ENCODE peak calls at places on chromosomes 11 and 22, in six cellular contexts. I, Q, B, T, G and P are unnamed samples.

GRCh38 chr22:36331912-36332622 is 55.7 kb downstream of the MYH9 start:
- DNase-seq in T (peak; percentile 85), Q (no peak), G (peak; percentile 95), B (peak; percentile 77), I (no peak), P (peak; percentile 72)

GRCh38 chr11:16613401-16614381 is 124.8 kb upstream of the C11orf58 start:
- DNase-seq in G (peak; percentile 90), T (peak; percentile 69), Q (peak; percentile 86), B (peak; percentile 80), I (peak; percentile 61), P (peak; percentile 82)

GRCh38 chr22:25395915-25396314 is 168.6 kb upstream of the GRK3 start:
- DNase-seq in B (no peak), Q (no peak), G (no peak), I (no peak), T (no peak), P (no peak)

GRCh38 chr11:59102259-59102765 is 4.7 kb upstream of the FAM111B start:
- DNase-seq in T (peak; percentile 14), I (no peak), G (peak; percentile 91), Q (peak; percentile 73), B (peak; percentile 64), P (peak; percentile 92)

GRCh38 chr11:127680146-127680545 is 679.6 kb upstream of the KIRREL3 start:
- DNase-seq in I (no peak), T (no peak), B (no peak), Q (no peak), G (no peak), P (no peak)

GRCh38 chr11:126322996-126323395 is 19.1 kb downstream of the DCPS start:
- DNase-seq in I (no peak), G (no peak), T (no peak), Q (no peak), B (no peak), P (no peak)

GRCh38 chr11:116930177-116930576 is 92.8 kb upstream of the APOA1 start:
- DNase-seq in G (peak; percentile 76), T (no peak), I (peak; percentile 32), Q (no peak), B (no peak), P (no peak)

GRCh38 chr11:70415176-70415575 is 16.8 kb downstream of the CTTN start:
- DNase-seq in B (no peak), Q (no peak), T (no peak), G (no peak), I (peak; percentile 89), P (no peak)

GRCh38 chr11:23903044-23903704 is 593.7 kb upstream of the LUZP2 start:
- DNase-seq in I (peak; percentile 94), T (no peak), G (no peak), B (no peak), Q (no peak), P (no peak)

GRCh38 chr22:48404004-48404403 is 1423.7 kb downstream of the BRD1 start:
- DNase-seq in Q (no peak), G (no peak), I (no peak), T (no peak), B (no peak), P (no peak)

GRCh38 chr11:78350646-78351165 is 66.9 kb downstream of the GAB2 start:
- DNase-seq in B (no peak), I (peak; percentile 58), T (no peak), G (no peak), Q (no peak), P (peak; percentile 73)

GRCh38 chr11:117856892-117857291 is 19.6 kb downstream of the FXYD6 start:
- DNase-seq in T (peak; percentile 11), I (no peak), B (no peak), G (no peak), Q (no peak), P (no peak)

GRCh38 chr11:119006696-119007095 is 8.8 kb downstream of the CENATAC start:
- DNase-seq in T (no peak), Q (no peak), G (peak; percentile 0), I (no peak), B (no peak), P (no peak)

GRCh38 chr11:124085583-124085982 is 29.7 kb upstream of the VWA5A start:
- DNase-seq in I (peak; percentile 24), G (no peak), T (no peak), B (no peak), Q (no peak), P (no peak)

GRCh38 chr11:5042091-5042490 is 4.2 kb upstream of the OR52J3 start:
- DNase-seq in B (no peak), I (no peak), T (no peak), G (no peak), Q (no peak), P (no peak)

GRCh38 chr11:79507726-79508125 is 66.9 kb upstream of the TENM4 start:
- DNase-seq in T (no peak), G (no peak), I (no peak), B (no peak), Q (no peak), P (no peak)

GRCh38 chr11:47213985-47214564 is 699 bp upstream of the DDB2 start:
- DNase-seq in G (peak; percentile 97), B (peak; percentile 96), T (peak; percentile 93), Q (peak; percentile 95), I (peak; percentile 79), P (peak; percentile 90)

GRCh38 chr11:17750013-17750816 is 15.6 kb downstream of the KCNC1 start:
- DNase-seq in B (peak; percentile 12), I (no peak), G (no peak), T (no peak), Q (no peak), P (no peak)

GRCh38 chr11:83510530-83511449 is 224.6 kb upstream of the CCDC90B start:
- DNase-seq in T (no peak), Q (no peak), G (no peak), I (no peak), B (no peak), P (no peak)

GRCh38 chr11:66314561-66315497 is 2.0 kb downstream of the CD248 start:
- DNase-seq in B (no peak), Q (no peak), I (no peak), G (no peak), T (no peak), P (no peak)
- H3K4me3 ChIP-seq in B (peak overlapping the region; percentile 44), Q (no peak overlapping the region), I (peak overlapping the region; percentile 48), G (no peak overlapping the region), T (peak overlapping the region; percentile 45), P (no peak overlapping the region)

DNA sequence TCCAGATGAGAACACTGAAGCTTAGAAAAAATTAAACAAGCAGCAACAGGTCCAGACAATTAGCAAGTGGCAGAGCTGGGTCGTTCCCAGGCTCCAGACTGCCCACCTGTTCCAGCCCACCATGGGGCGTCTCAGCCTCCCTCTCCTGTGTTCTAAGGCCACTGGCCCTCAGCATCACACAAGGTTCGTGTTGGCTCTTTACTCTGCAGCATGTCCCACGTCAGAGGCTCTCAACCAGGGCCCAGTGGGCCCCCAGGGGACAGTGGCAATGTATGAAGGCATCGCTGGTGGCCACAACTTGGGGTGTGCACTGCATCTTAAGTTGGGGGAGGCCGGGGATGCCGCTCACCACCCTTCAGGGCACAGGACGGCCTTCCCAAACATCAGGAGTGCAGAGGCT is 6.2 kb downstream of the PDGFB start:
- DNase-seq in B (no peak), T (no peak), G (no peak), Q (no peak), I (no peak), P (no peak)
- H3K4me1 ChIP-seq in B (peaks cover 31% of the 10 kb centered on the region), T (no peaks in the 10 kb centered on the region), G (peaks cover 95% of the 10 kb centered on the region), Q (peaks cover 49% of the 10 kb centered on the region), I (peaks cover 35% of the 10 kb centered on the region), P (peaks cover 17% of the 10 kb centered on the region)

DNA sequence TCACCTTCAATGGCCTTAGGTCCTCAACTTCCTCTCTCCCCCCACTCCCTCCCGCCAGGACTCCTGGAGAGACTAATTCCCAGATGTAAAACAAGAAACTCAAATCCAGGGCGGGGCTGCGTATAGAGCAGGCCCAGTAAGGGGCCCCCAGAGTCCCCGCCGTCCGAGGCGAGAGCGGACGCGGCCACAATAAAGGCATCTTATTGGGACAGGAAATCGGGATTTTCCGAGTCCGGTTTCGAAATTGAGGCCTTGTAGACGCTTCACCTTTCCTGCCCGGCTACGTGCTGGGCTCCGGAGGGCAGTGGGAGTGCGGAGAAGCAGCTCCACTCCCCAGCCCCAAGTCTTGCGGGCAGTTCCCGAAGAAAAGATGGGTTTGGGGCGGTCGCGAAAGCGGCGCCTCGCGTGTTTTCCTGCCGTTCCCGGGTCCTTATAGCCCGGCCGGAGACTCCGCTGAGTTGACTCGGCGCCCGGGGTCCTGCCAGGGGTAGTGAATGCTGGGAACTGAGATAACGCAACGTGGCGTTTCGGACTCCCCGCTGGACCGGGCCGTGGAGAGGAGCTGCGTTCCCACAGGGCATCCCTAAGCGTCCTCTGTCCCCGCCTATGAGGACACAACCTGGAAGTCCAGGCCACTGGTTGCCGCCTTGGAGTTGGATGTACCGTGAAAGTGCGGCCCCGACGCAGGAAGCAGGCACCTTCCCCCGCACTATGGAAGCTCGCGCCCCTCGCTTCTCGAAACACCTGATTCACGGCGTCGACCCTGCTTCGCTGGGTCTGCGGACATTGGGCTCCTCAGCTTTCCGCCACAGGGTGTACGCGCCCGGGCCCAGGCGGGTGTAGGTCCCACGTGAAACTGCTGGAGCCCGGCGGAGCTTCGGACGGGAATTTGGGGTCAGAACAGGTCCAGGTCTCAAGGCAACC is 4.8 kb upstream of the CHRM1 start:
- DNase-seq in B (no peak), G (peak; percentile 61), I (no peak), T (no peak), Q (no peak), P (no peak)
- H3K4me3 ChIP-seq in B (peak overlapping the region; percentile 8), G (peak overlapping the region; percentile 63), I (peak overlapping the region; percentile 29), T (peak overlapping the region; percentile 18), Q (peak overlapping the region; percentile 24), P (no peak overlapping the region)

GRCh38 chr11:66317766-66318575 is 1.1 kb upstream of the CD248 start:
- DNase-seq in G (peak; percentile 90), I (no peak), B (peak; percentile 76), Q (peak; percentile 60), T (peak; percentile 81), P (peak; percentile 93)

GRCh38 chr11:66316849-66317251 is at the start of gene CD248:
- DNase-seq in Q (no peak), B (peak; percentile 72), G (peak; percentile 84), I (no peak), T (peak; percentile 79), P (no peak)

GRCh38 chr11:66315498-66315885 is 1.4 kb downstream of the CD248 start:
- DNase-seq in I (no peak), Q (no peak), G (no peak), B (no peak), T (no peak), P (no peak)

GRCh38 chr11:66317322-66317765 is 500 bp upstream of the CD248 start:
- DNase-seq in T (peak; percentile 59), G (peak; percentile 87), Q (no peak), I (no peak), B (no peak), P (peak; percentile 75)

DNA sequence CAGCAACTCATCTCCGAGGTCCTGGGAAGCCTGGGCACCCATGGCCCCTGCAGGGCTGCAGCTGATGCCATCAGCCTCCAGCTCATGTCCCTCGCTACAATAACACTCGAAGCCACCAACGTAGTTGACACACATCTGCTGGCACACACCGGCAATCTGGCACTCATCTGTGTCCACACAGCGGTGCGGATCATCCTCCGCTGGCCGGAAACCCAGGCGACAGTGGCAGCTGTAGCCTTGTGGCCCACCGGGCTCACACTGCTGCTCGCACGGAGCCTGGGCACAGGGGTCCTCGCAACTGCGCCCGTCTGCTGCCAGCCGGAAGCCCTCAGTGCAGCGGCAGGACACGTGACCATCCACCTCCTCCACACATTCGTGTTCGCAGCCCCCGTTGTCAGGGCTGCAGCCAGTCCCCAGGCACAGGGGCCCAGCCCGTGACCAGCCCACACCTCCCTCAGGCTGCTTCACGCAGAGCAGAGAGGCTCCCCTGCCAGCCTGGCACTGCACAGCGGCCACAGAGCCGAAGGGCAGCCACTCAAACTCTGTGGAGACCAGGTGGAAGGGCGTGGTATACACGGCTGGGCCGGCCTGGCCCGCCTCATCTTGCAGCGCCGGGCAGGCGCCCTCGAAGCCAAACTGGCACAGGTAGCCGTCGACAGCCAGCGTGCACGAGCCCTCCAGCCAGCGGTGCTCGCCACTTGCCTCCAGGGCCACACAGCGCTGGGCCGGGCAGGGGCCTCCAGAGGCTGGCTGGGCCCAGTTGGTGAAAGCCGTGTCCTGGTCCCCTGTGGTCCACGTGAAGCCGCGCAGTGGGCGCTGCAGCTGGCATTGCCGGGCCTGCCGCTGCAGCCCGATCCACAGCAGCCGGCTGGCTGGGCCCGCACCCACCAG is 678 bp downstream of the CD248 start:
- DNase-seq in B (no peak), I (no peak), G (peak; percentile 79), Q (no peak), T (no peak), P (no peak)
- H3K4me1 ChIP-seq in B (peaks cover 14% of the 10 kb centered on the region), I (peaks cover 53% of the 10 kb centered on the region), G (peaks cover 83% of the 10 kb centered on the region), Q (peaks cover 22% of the 10 kb centered on the region), T (no peaks in the 10 kb centered on the region), P (peaks cover 48% of the 10 kb centered on the region)